ENCODE peak calls at places on chromosomes 11 and 22, in nine cellular contexts. One of them, this sample, is unnamed. For H3K4me1, the result is how much of the 10 kb centered on the place peaks cover.

GRCh38 chr11:13834463-13834862 is 128.1 kb upstream of the SPON1 start:
- DNase-seq in RWPE2: no peak
- DNase-seq in A549: peak
- DNase-seq in H1: peak
- DNase-seq in Peyer's patch: no peak
- DNase-seq in body of pancreas: no peak
- DNase-seq in PC-9: no peak
- DNase-seq in endodermal cell: peak
- DNase-seq in colonic mucosa: no peak
- DNase-seq in this sample: no peak

GRCh38 chr11:103326070-103326794 is 217.0 kb downstream of the DYNC2H1 start:
- DNase-seq in RWPE2: no peak
- DNase-seq in A549: peak
- DNase-seq in H1: peak
- DNase-seq in Peyer's patch: no peak
- DNase-seq in body of pancreas: peak
- DNase-seq in PC-9: peak
- DNase-seq in endodermal cell: peak
- DNase-seq in colonic mucosa: peak
- DNase-seq in this sample: no peak

GRCh38 chr22:35995772-35996171 is 32.9 kb downstream of the RBFOX2 start:
- DNase-seq in RWPE2: no peak
- DNase-seq in A549: no peak
- DNase-seq in H1: no peak
- DNase-seq in Peyer's patch: no peak
- DNase-seq in body of pancreas: peak
- DNase-seq in PC-9: no peak
- DNase-seq in endodermal cell: no peak
- DNase-seq in colonic mucosa: peak
- DNase-seq in this sample: no peak

GRCh38 chr11:128694618-128695481 is 978 bp downstream of the FLI1 start:
- DNase-seq in RWPE2: no peak
- DNase-seq in A549: no peak
- DNase-seq in H1: no peak
- DNase-seq in Peyer's patch: peak
- DNase-seq in body of pancreas: no peak
- DNase-seq in PC-9: no peak
- DNase-seq in endodermal cell: peak
- DNase-seq in colonic mucosa: no peak
- DNase-seq in this sample: peak

GRCh38 chr11:123493393-123494063 is 63.5 kb downstream of the GRAMD1B start:
- DNase-seq in RWPE2: no peak
- DNase-seq in A549: no peak
- DNase-seq in H1: peak
- DNase-seq in Peyer's patch: no peak
- DNase-seq in body of pancreas: no peak
- DNase-seq in PC-9: no peak
- DNase-seq in endodermal cell: peak
- DNase-seq in colonic mucosa: no peak
- DNase-seq in this sample: no peak

GRCh38 chr22:49517211-49517610 is 310.5 kb downstream of the BRD1 start:
- DNase-seq in RWPE2: no peak
- DNase-seq in A549: no peak
- DNase-seq in H1: no peak
- DNase-seq in Peyer's patch: no peak
- DNase-seq in body of pancreas: no peak
- DNase-seq in PC-9: no peak
- DNase-seq in endodermal cell: peak
- DNase-seq in colonic mucosa: no peak
- DNase-seq in this sample: no peak

GRCh38 chr11:57324154-57324885 is 432 bp downstream of the TNKS1BP1 start:
- DNase-seq in RWPE2: no peak
- DNase-seq in A549: peak
- DNase-seq in H1: no peak
- DNase-seq in Peyer's patch: peak
- DNase-seq in body of pancreas: peak
- DNase-seq in PC-9: peak
- DNase-seq in endodermal cell: peak
- DNase-seq in colonic mucosa: peak
- DNase-seq in this sample: peak

GRCh38 chr11:20158597-20159257 is 1.5 kb downstream of the DBX1 start:
- DNase-seq in RWPE2: no peak
- DNase-seq in A549: peak
- DNase-seq in H1: no peak
- DNase-seq in Peyer's patch: no peak
- DNase-seq in body of pancreas: peak
- DNase-seq in PC-9: peak
- DNase-seq in endodermal cell: peak
- DNase-seq in colonic mucosa: no peak
- DNase-seq in this sample: no peak

GRCh38 chr22:25488244-25489020 is 76.0 kb upstream of the GRK3 start:
- DNase-seq in RWPE2: no peak
- DNase-seq in A549: peak
- DNase-seq in H1: no peak
- DNase-seq in Peyer's patch: no peak
- DNase-seq in body of pancreas: peak
- DNase-seq in PC-9: peak
- DNase-seq in endodermal cell: no peak
- DNase-seq in colonic mucosa: peak
- DNase-seq in this sample: peak

GRCh38 chr11:70270877-70271634 is 566 bp downstream of the PPFIA1 start:
- DNase-seq in RWPE2: no peak
- DNase-seq in A549: no peak
- DNase-seq in H1: no peak
- DNase-seq in Peyer's patch: peak
- DNase-seq in body of pancreas: peak
- DNase-seq in PC-9: peak
- DNase-seq in endodermal cell: peak
- DNase-seq in colonic mucosa: peak
- DNase-seq in this sample: peak

GRCh38 chr11:110430267-110431211 is 791 bp downstream of the FDX1 start:
- DNase-seq in RWPE2: no peak
- DNase-seq in A549: no peak
- DNase-seq in H1: no peak
- DNase-seq in Peyer's patch: peak
- DNase-seq in body of pancreas: peak
- DNase-seq in PC-9: no peak
- DNase-seq in endodermal cell: no peak
- DNase-seq in colonic mucosa: peak
- DNase-seq in this sample: peak

GRCh38 chr11:107011977-107012376 is 6.3 kb downstream of the GUCY1A2 start:
- DNase-seq in RWPE2: no peak
- DNase-seq in A549: no peak
- DNase-seq in H1: no peak
- DNase-seq in Peyer's patch: no peak
- DNase-seq in body of pancreas: no peak
- DNase-seq in PC-9: no peak
- DNase-seq in endodermal cell: no peak
- DNase-seq in colonic mucosa: no peak
- DNase-seq in this sample: no peak

GRCh38 chr11:135027461-135027860 is 615.4 kb upstream of the B3GAT1 start:
- DNase-seq in RWPE2: no peak
- DNase-seq in A549: no peak
- DNase-seq in H1: no peak
- DNase-seq in Peyer's patch: no peak
- DNase-seq in body of pancreas: peak
- DNase-seq in PC-9: peak
- DNase-seq in endodermal cell: peak
- DNase-seq in colonic mucosa: no peak
- DNase-seq in this sample: no peak

GRCh38 chr11:92317222-92317621 is 92.6 kb downstream of the FAT3 start:
- DNase-seq in RWPE2: no peak
- DNase-seq in A549: no peak
- DNase-seq in H1: no peak
- DNase-seq in Peyer's patch: no peak
- DNase-seq in body of pancreas: no peak
- DNase-seq in PC-9: no peak
- DNase-seq in endodermal cell: no peak
- DNase-seq in colonic mucosa: no peak
- DNase-seq in this sample: no peak

GRCh38 chr11:21909145-21909544 is 283.7 kb upstream of the ANO5 start:
- DNase-seq in RWPE2: no peak
- DNase-seq in A549: peak
- DNase-seq in H1: no peak
- DNase-seq in Peyer's patch: no peak
- DNase-seq in body of pancreas: no peak
- DNase-seq in PC-9: no peak
- DNase-seq in endodermal cell: no peak
- DNase-seq in colonic mucosa: no peak
- DNase-seq in this sample: no peak

DNA sequence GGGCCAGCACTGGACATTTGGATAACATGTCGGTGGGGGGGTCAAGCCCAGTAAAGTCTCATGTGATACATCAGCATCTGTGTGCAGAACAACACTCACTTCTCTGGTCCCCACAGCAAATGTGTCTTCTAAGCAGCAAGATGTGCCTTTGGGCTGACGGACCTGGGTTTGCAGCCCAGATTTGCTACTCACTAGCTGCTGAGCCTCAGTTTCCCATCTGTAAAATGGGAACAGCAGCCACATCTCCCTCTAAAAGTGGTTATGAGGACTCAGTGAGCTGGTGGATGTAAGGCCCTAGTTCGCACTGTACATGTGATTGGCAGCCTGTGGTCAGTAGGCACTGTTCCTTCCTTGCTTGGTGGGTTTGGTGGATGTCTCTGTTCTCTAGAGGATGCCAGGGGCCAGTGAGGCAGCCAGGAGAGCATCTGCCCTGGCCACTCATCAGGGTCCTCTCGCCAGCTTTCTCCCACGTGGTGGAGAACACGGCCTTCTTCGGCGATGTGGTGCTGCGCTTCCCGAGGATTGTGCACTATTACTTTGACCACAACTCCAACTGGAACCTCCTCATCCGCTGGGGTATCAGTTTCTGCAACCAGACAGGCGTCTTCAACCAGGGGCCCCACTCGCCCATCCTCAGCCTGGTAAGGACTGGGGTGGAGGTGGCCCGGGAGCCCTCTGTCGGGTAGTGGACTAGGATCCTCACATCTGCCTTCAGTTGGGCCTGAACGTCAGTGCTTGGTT is 12.5 kb downstream of the CCDC134 start:
- DNase-seq in RWPE2: no peak
- DNase-seq in A549: no peak
- DNase-seq in H1: no peak
- DNase-seq in Peyer's patch: no peak
- DNase-seq in body of pancreas: no peak
- DNase-seq in PC-9: no peak
- DNase-seq in endodermal cell: no peak
- DNase-seq in colonic mucosa: no peak
- DNase-seq in this sample: no peak
- H3K4me1 ChIP-seq in RWPE2: under half
- H3K4me1 ChIP-seq in A549: under half
- H3K4me1 ChIP-seq in H1: under half
- H3K4me1 ChIP-seq in Peyer's patch: under half
- H3K4me1 ChIP-seq in body of pancreas: under half
- H3K4me1 ChIP-seq in PC-9: under half
- H3K4me1 ChIP-seq in endodermal cell: under half
- H3K4me1 ChIP-seq in colonic mucosa: under half
- H3K4me1 ChIP-seq in this sample: under half

GRCh38 chr11:117679464-117679863 is 117.6 kb downstream of the DSCAML1 start:
- DNase-seq in RWPE2: no peak
- DNase-seq in A549: no peak
- DNase-seq in H1: no peak
- DNase-seq in Peyer's patch: no peak
- DNase-seq in body of pancreas: no peak
- DNase-seq in PC-9: no peak
- DNase-seq in endodermal cell: no peak
- DNase-seq in colonic mucosa: no peak
- DNase-seq in this sample: no peak
- H3K27ac ChIP-seq in RWPE2: no peak
- H3K27ac ChIP-seq in A549: no peak
- H3K27ac ChIP-seq in H1: no peak
- H3K27ac ChIP-seq in Peyer's patch: no peak
- H3K27ac ChIP-seq in body of pancreas: no peak
- H3K27ac ChIP-seq in PC-9: no peak
- H3K27ac ChIP-seq in endodermal cell: no peak
- H3K27ac ChIP-seq in colonic mucosa: no peak
- H3K27ac ChIP-seq in this sample: no peak

DNA sequence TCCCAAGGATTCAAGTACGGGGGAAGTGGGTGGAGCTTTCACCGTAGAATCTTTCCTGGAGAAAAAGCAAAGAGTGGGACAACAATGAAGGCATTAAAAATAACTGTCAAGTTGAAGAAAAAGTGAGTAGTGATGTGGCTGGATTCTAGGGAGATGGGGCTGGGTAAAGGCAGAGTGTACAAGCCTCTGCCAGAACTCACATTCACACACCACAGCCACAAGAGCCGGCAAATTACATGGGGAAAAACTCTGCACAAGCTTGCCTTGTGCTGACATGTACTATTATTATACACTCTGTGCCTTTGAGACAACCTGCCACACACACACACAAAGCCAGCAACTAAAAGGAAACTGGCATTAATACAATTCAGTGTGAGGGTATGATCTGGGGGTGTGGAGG is 182.6 kb downstream of the LARGE1 start:
- DNase-seq in RWPE2: no peak
- DNase-seq in A549: no peak
- DNase-seq in H1: no peak
- DNase-seq in Peyer's patch: no peak
- DNase-seq in body of pancreas: no peak
- DNase-seq in PC-9: no peak
- DNase-seq in endodermal cell: no peak
- DNase-seq in colonic mucosa: no peak
- DNase-seq in this sample: no peak
- TF ChIP-seq CTCF in RWPE2: no peak
- TF ChIP-seq CTCF in A549: no peak
- TF ChIP-seq CTCF in H1: no peak
- TF ChIP-seq CTCF in Peyer's patch: no peak
- TF ChIP-seq CTCF in body of pancreas: no peak
- TF ChIP-seq CTCF in PC-9: no peak
- TF ChIP-seq CTCF in endodermal cell: no peak
- TF ChIP-seq CTCF in colonic mucosa: no peak
- TF ChIP-seq CTCF in this sample: no peak

GRCh38 chr11:76245720-76246119 is 39.4 kb upstream of the WNT11 start:
- DNase-seq in RWPE2: no peak
- DNase-seq in A549: no peak
- DNase-seq in H1: no peak
- DNase-seq in Peyer's patch: peak
- DNase-seq in body of pancreas: no peak
- DNase-seq in PC-9: no peak
- DNase-seq in endodermal cell: no peak
- DNase-seq in colonic mucosa: no peak
- DNase-seq in this sample: no peak

GRCh38 chr11:76249195-76249741 is 43.0 kb upstream of the WNT11 start:
- DNase-seq in RWPE2: no peak
- DNase-seq in A549: no peak
- DNase-seq in H1: no peak
- DNase-seq in Peyer's patch: no peak
- DNase-seq in body of pancreas: no peak
- DNase-seq in PC-9: no peak
- DNase-seq in endodermal cell: no peak
- DNase-seq in colonic mucosa: peak
- DNase-seq in this sample: no peak

GRCh38 chr11:76246271-76246933 is 40.1 kb upstream of the WNT11 start:
- DNase-seq in RWPE2: no peak
- DNase-seq in A549: no peak
- DNase-seq in H1: no peak
- DNase-seq in Peyer's patch: peak
- DNase-seq in body of pancreas: no peak
- DNase-seq in PC-9: no peak
- DNase-seq in endodermal cell: no peak
- DNase-seq in colonic mucosa: no peak
- DNase-seq in this sample: no peak

GRCh38 chr11:76248210-76248609 is 41.9 kb upstream of the WNT11 start:
- DNase-seq in RWPE2: no peak
- DNase-seq in A549: peak
- DNase-seq in H1: no peak
- DNase-seq in Peyer's patch: no peak
- DNase-seq in body of pancreas: no peak
- DNase-seq in PC-9: no peak
- DNase-seq in endodermal cell: peak
- DNase-seq in colonic mucosa: peak
- DNase-seq in this sample: no peak

GRCh38 chr11:76247091-76247490 is 40.8 kb upstream of the WNT11 start:
- DNase-seq in RWPE2: no peak
- DNase-seq in A549: no peak
- DNase-seq in H1: no peak
- DNase-seq in Peyer's patch: no peak
- DNase-seq in body of pancreas: no peak
- DNase-seq in PC-9: no peak
- DNase-seq in endodermal cell: no peak
- DNase-seq in colonic mucosa: no peak
- DNase-seq in this sample: no peak
- H3K4me1 ChIP-seq in RWPE2: under half
- H3K4me1 ChIP-seq in A549: under half
- H3K4me1 ChIP-seq in H1: under half
- H3K4me1 ChIP-seq in Peyer's patch: under half
- H3K4me1 ChIP-seq in body of pancreas: under half
- H3K4me1 ChIP-seq in PC-9: under half
- H3K4me1 ChIP-seq in endodermal cell: under half
- H3K4me1 ChIP-seq in colonic mucosa: under half
- H3K4me1 ChIP-seq in this sample: under half